ENCODE peak calls at places on chromosome 12, in eight cellular contexts. F is dorsolateral prefrontal cortex, P is neural crest cell, A is thoracic aorta, Q is cardiac muscle cell, Y is adrenal gland, X is cardiac fibroblast, K is heart left ventricle. R is an unnamed sample.

GRCh38 chr12:26121323-26121740 is 3.5 kb downstream of the BHLHE41 start:
- DNase-seq in A (no peak), F (no peak), Q (no peak), Y (no peak), X (no peak), P (no peak), K (no peak), R (no peak)

GRCh38 chr12:1212529-1212928 is 221.5 kb downstream of the ERC1 start:
- DNase-seq in A (no peak), K (no peak), F (no peak), P (no peak), Y (no peak), X (no peak), Q (no peak), R (peak)

GRCh38 chr12:87943666-87944065 is 85.5 kb downstream of the C12orf50 start:
- DNase-seq in A (no peak), K (no peak), X (no peak), Y (no peak), Q (no peak), P (no peak), F (no peak), R (no peak)

GRCh38 chr12:116559330-116560080 is at the start of gene MAP1LC3B2:
- DNase-seq in Y (peak), K (peak), F (peak), A (no peak), Q (peak), P (peak), X (peak), R (peak)

GRCh38 chr12:62166525-62166924 is 93.7 kb upstream of the USP15 start:
- DNase-seq in F (no peak), A (no peak), P (no peak), Q (peak), Y (no peak), X (no peak), K (no peak), R (no peak)

GRCh38 chr12:81644503-81644902 is 114.6 kb downstream of the PPFIA2 start:
- DNase-seq in P (no peak), Y (no peak), A (no peak), K (no peak), Q (peak), X (peak), F (no peak), R (no peak)

GRCh38 chr12:32734952-32735351 is 20.7 kb downstream of the YARS2 start:
- DNase-seq in Q (no peak), A (no peak), P (no peak), X (no peak), Y (no peak), K (no peak), F (no peak), R (no peak)

GRCh38 chr12:71161575-71161974 is 3.8 kb upstream of the TSPAN8 start:
- DNase-seq in K (no peak), F (no peak), X (peak), P (no peak), Y (no peak), A (no peak), Q (no peak), R (no peak)

GRCh38 chr12:125023065-125023464 is 29.6 kb downstream of the BRI3BP start:
- DNase-seq in Q (no peak), P (no peak), Y (no peak), F (no peak), A (no peak), K (no peak), X (no peak), R (no peak)

GRCh38 chr12:56315256-56315625 is 547 bp downstream of the CNPY2 start:
- DNase-seq in X (no peak), P (peak), A (no peak), K (no peak), Y (no peak), F (peak), Q (no peak), R (peak)

GRCh38 chr12:124097681-124098080 is 124.7 kb downstream of the ZNF664 start:
- DNase-seq in X (no peak), Y (no peak), A (no peak), P (no peak), F (no peak), Q (peak), K (no peak), R (no peak)

GRCh38 chr12:50848963-50849362 is 6.2 kb downstream of the TMPRSS12 start:
- DNase-seq in P (no peak), Y (no peak), Q (no peak), A (no peak), K (no peak), F (no peak), X (no peak), R (no peak)

GRCh38 chr12:112904571-112904970 is 2.2 kb upstream of the OAS1 start:
- DNase-seq in P (no peak), Q (peak), X (peak), K (no peak), F (no peak), Y (no peak), A (no peak), R (peak)

GRCh38 chr12:3225154-3225795 is 148.1 kb downstream of the TSPAN9 start:
- DNase-seq in F (no peak), K (peak), Y (no peak), X (peak), P (no peak), A (no peak), Q (peak), R (no peak)

GRCh38 chr12:30105505-30105904 is 321.8 kb upstream of the TMTC1 start:
- DNase-seq in X (no peak), Y (no peak), P (no peak), Q (no peak), F (no peak), A (no peak), K (no peak), R (no peak)

GRCh38 chr12:77940566-77940965 is 109.9 kb downstream of the NAV3 start:
- DNase-seq in F (no peak), X (peak), Y (no peak), Q (peak), K (no peak), P (no peak), A (no peak), R (no peak)

GRCh38 chr12:54370218-54370730 is 6.0 kb upstream of the GPR84 start:
- DNase-seq in X (peak), K (peak), F (peak), P (peak), Y (peak), A (peak), Q (peak), R (peak)

GRCh38 chr12:28811457-28811856 is 337.6 kb upstream of the FAR2 start:
- DNase-seq in A (no peak), K (no peak), Y (no peak), P (no peak), Q (no peak), F (no peak), X (no peak), R (no peak)

GRCh38 chr12:1731019-1731687 is 40.3 kb downstream of the ADIPOR2 start:
- DNase-seq in Y (no peak), F (no peak), X (no peak), P (no peak), Q (no peak), A (no peak), K (no peak), R (no peak)

GRCh38 chr12:105233045-105233905 is 2.7 kb downstream of the APPL2 start:
- DNase-seq in F (no peak), K (no peak), A (no peak), X (no peak), P (no peak), Q (peak), Y (no peak), R (no peak)

GRCh38 chr12:74598819-74599218 is 61.2 kb downstream of the ATXN7L3B start:
- DNase-seq in A (no peak), P (no peak), K (no peak), Y (no peak), F (no peak), X (peak), Q (no peak), R (no peak)

GRCh38 chr12:63916561-63917476 is 72.3 kb downstream of the SRGAP1 start:
- DNase-seq in X (peak), F (no peak), K (no peak), Y (no peak), Q (peak), P (no peak), A (no peak), R (no peak)

GRCh38 chr12:53591301-53592206 is 34.6 kb downstream of the ATF7 start:
- DNase-seq in F (peak), P (no peak), Y (peak), K (no peak), Q (no peak), X (peak), A (no peak), R (peak)

GRCh38 chr12:1815108-1815507 is 5.3 kb upstream of the LRTM2 start:
- DNase-seq in Q (no peak), F (no peak), X (no peak), P (no peak), Y (no peak), A (no peak), K (no peak), R (no peak)

GRCh38 chr12:101924647-101925046 is 47.3 kb downstream of the DRAM1 start:
- DNase-seq in A (no peak), Y (no peak), Q (peak), K (no peak), P (no peak), F (no peak), X (peak), R (no peak)

GRCh38 chr12:42730286-42730685 is 140.7 kb upstream of the PRICKLE1 start:
- DNase-seq in Q (peak), X (peak), K (no peak), A (no peak), P (no peak), F (no peak), Y (no peak), R (no peak)

DNA sequence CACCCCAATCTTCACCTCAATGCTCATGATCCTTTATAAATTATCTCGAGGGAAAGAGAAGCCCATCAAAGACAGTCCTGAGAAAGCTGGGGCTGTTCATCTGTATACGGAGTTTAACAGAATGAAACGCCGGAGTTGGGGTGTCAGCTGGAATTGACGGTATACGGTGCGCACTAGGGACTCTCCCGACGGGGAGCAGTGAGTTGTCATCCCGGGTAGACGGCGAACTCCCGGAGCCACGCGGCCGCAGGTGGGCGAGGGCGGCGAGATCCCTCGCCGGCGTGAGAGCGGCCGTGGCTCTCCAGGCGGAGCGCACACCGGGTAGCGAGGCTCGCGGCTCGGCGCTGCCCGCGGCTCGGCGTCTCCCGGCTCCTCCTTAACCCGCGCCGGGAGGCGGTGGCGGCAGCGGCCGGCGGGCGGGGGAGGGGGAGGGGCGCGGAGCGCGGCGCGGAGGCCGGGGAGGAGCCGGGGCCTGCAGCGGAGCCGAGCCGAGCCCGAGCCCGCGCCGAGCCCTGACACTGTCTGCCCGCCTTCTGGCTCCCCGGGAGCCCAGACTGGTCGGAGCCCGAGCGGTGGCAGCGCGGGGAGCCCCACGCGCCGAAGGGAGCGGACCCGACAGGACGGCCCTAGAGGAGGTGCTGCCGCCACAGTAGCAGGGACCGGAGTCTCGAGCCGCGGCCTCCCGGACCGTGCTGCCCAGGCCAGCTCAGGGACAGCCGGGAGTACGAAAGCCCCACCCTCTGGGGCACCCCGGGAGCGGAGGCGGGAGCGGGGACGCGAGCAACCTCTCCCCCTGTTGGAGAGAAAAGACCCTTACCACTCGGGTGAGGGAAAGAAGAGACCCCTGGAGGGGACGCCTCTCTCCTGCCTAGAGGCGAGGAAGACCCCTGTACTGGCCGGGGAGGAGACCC is at the start of gene FOXJ2:
- DNase-seq in Y (peak), A (no peak), Q (peak), F (peak), X (peak), K (peak), P (peak), R (peak)
- TF ChIP-seq CTCF in Y (no peak), A (no peak), Q (no peak), F (no peak), X (no peak), K (no peak), P (peak), R (no peak)

GRCh38 chr12:127770123-127770522 is 496.8 kb upstream of the TMEM132C start:
- DNase-seq in X (no peak), F (no peak), A (no peak), Q (no peak), P (no peak), K (no peak), Y (no peak), R (peak)

GRCh38 chr12:127774828-127775227 is 492.1 kb upstream of the TMEM132C start:
- DNase-seq in F (no peak), Y (no peak), K (no peak), X (no peak), P (no peak), Q (no peak), A (no peak), R (no peak)

GRCh38 chr12:127779301-127780045 is 487.5 kb upstream of the TMEM132C start:
- DNase-seq in Y (no peak), F (no peak), X (no peak), P (no peak), A (no peak), Q (no peak), K (no peak), R (no peak)

GRCh38 chr12:127767631-127768030 is 499.3 kb upstream of the TMEM132C start:
- DNase-seq in Q (no peak), K (no peak), Y (no peak), P (no peak), A (no peak), F (no peak), X (no peak), R (no peak)

GRCh38 chr12:127773520-127773919 is 493.4 kb upstream of the TMEM132C start:
- DNase-seq in K (no peak), X (no peak), Y (no peak), P (no peak), Q (no peak), A (no peak), F (peak), R (no peak)
- TF ChIP-seq CTCF in K (no peak), X (no peak), Y (no peak), P (peak), Q (no peak), A (no peak), F (no peak), R (no peak)

GRCh38 chr12:133080619-133081407 is at the start of gene ZNF140:
- DNase-seq in Q (peak), F (peak), A (peak), X (peak), P (no peak), Y (peak), K (peak), R (peak)
- TF ChIP-seq CTCF in Q (peak), F (no peak), A (peak), X (peak), P (peak), Y (peak), K (peak), R (peak)

GRCh38 chr12:118430516-118430915 is 54.2 kb downstream of the SUDS3 start:
- DNase-seq in X (peak), Y (no peak), K (no peak), A (no peak), F (no peak), P (no peak), Q (no peak), R (no peak)

GRCh38 chr12:118436986-118437385 is 60.6 kb downstream of the SUDS3 start:
- DNase-seq in K (no peak), Y (no peak), F (no peak), A (no peak), X (peak), Q (no peak), P (no peak), R (no peak)

GRCh38 chr12:118439068-118439467 is 62.7 kb downstream of the SUDS3 start:
- DNase-seq in X (no peak), A (no peak), P (no peak), Q (no peak), F (no peak), K (no peak), Y (no peak), R (no peak)

GRCh38 chr12:118432812-118433540 is 56.6 kb downstream of the SUDS3 start:
- DNase-seq in K (no peak), A (no peak), X (peak), P (no peak), Y (no peak), F (no peak), Q (no peak), R (peak)

GRCh38 chr12:118436002-118436724 is 59.8 kb downstream of the SUDS3 start:
- DNase-seq in A (no peak), Q (no peak), K (no peak), X (peak), P (peak), Y (no peak), F (peak), R (no peak)
- TF ChIP-seq CTCF in A (no peak), Q (no peak), K (peak), X (peak), P (peak), Y (no peak), F (peak), R (no peak)

GRCh38 chr12:6363010-6363329 is 12.4 kb downstream of the SCNN1A start:
- DNase-seq in K (peak), Y (no peak), Q (no peak), A (no peak), X (no peak), P (no peak), F (no peak), R (no peak)

GRCh38 chr12:6361834-6362233 is 13.5 kb downstream of the SCNN1A start:
- DNase-seq in F (no peak), A (no peak), P (no peak), X (peak), K (peak), Q (no peak), Y (peak), R (peak)

GRCh38 chr12:6364037-6364360 is 11.4 kb downstream of the SCNN1A start:
- DNase-seq in P (no peak), K (no peak), A (no peak), Q (no peak), X (no peak), Y (peak), F (no peak), R (peak)

GRCh38 chr12:6362383-6362782 is 13.0 kb downstream of the SCNN1A start:
- DNase-seq in A (no peak), F (no peak), Y (no peak), P (no peak), Q (no peak), X (no peak), K (no peak), R (no peak)

GRCh38 chr12:6363330-6364036 is 11.9 kb downstream of the SCNN1A start:
- DNase-seq in Q (peak), K (peak), P (no peak), X (peak), Y (peak), F (no peak), A (no peak), R (peak)
- TF ChIP-seq CTCF in Q (no peak), K (peak), P (no peak), X (no peak), Y (no peak), F (no peak), A (no peak), R (no peak)

DNA sequence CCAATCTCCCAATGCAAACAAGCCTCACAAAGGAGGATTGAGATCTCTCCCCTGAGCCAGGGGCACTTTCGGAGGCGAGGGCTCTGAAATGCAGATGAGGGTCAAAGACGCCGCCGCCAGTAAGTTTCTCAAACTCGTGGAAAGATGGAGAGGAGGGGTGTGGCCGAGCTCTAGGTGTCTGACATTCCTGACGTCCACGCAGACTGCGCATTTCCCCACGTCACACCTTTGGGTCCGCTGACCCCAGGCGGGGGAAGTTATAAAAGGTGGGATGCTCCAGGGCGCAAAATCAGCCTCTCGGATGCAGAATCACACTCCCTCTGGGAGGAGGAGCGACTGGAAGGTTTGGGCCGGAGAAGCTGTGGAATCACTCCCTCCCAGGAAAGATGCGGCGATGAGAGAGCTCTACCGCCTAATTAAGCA is 2.1 kb downstream of the COL2A1 start:
- DNase-seq in Y (no peak), K (no peak), P (peak), F (no peak), Q (no peak), A (no peak), X (peak), R (no peak)
- TF ChIP-seq CTCF in Y (no peak), K (no peak), P (no peak), F (no peak), Q (no peak), A (no peak), X (no peak), R (no peak)

R was measured in colonic mucosa.